ENCODE peak calls at places on chromosomes 12 and 14, in six cellular contexts. One of them, this sample, is unnamed.

GRCh38 chr12:8078400-8078799 is 3.7 kb upstream of the NECAP1 start:
- DNase-seq in prostate gland: no peak
- DNase-seq in sigmoid colon: no peak
- DNase-seq in AG04450: peak; percentile 63
- DNase-seq in pancreas: no peak
- DNase-seq in astrocyte of the spinal cord: peak; percentile 86
- DNase-seq in this sample: peak; percentile 67

GRCh38 chr12:93789767-93790166 is 112.6 kb downstream of the CRADD start:
- DNase-seq in prostate gland: no peak
- DNase-seq in sigmoid colon: no peak
- DNase-seq in AG04450: no peak
- DNase-seq in pancreas: no peak
- DNase-seq in astrocyte of the spinal cord: no peak
- DNase-seq in this sample: no peak

GRCh38 chr12:7122876-7123769 is 5.6 kb downstream of the RBP5 start:
- DNase-seq in prostate gland: no peak
- DNase-seq in sigmoid colon: peak; percentile 51
- DNase-seq in AG04450: no peak
- DNase-seq in pancreas: no peak
- DNase-seq in astrocyte of the spinal cord: no peak
- DNase-seq in this sample: no peak

GRCh38 chr12:97778111-97778510 is 315.5 kb downstream of the RMST start:
- DNase-seq in prostate gland: no peak
- DNase-seq in sigmoid colon: no peak
- DNase-seq in AG04450: no peak
- DNase-seq in pancreas: no peak
- DNase-seq in astrocyte of the spinal cord: no peak
- DNase-seq in this sample: no peak

GRCh38 chr12:26227376-26227775 is 32.0 kb downstream of the SSPN start:
- DNase-seq in prostate gland: no peak
- DNase-seq in sigmoid colon: no peak
- DNase-seq in AG04450: no peak
- DNase-seq in pancreas: no peak
- DNase-seq in astrocyte of the spinal cord: no peak
- DNase-seq in this sample: no peak

GRCh38 chr12:83865431-83865830 is 1047.2 kb downstream of the SLC6A15 start:
- DNase-seq in prostate gland: no peak
- DNase-seq in sigmoid colon: no peak
- DNase-seq in AG04450: no peak
- DNase-seq in pancreas: no peak
- DNase-seq in astrocyte of the spinal cord: no peak
- DNase-seq in this sample: no peak

GRCh38 chr14:59314953-59315599 is 126.6 kb downstream of the DAAM1 start:
- DNase-seq in prostate gland: no peak
- DNase-seq in sigmoid colon: no peak
- DNase-seq in AG04450: no peak
- DNase-seq in pancreas: no peak
- DNase-seq in astrocyte of the spinal cord: no peak
- DNase-seq in this sample: no peak

GRCh38 chr14:81169711-81170103 is 51.1 kb downstream of the GTF2A1 start:
- DNase-seq in prostate gland: peak; percentile 31
- DNase-seq in sigmoid colon: peak; percentile 87
- DNase-seq in AG04450: no peak
- DNase-seq in pancreas: peak; percentile 37
- DNase-seq in astrocyte of the spinal cord: no peak
- DNase-seq in this sample: no peak

GRCh38 chr14:59004012-59004411 is 184.5 kb upstream of the DAAM1 start:
- DNase-seq in prostate gland: no peak
- DNase-seq in sigmoid colon: no peak
- DNase-seq in AG04450: no peak
- DNase-seq in pancreas: no peak
- DNase-seq in astrocyte of the spinal cord: no peak
- DNase-seq in this sample: no peak

GRCh38 chr14:35480119-35480769 is 53.7 kb upstream of the INSM2 start:
- DNase-seq in prostate gland: no peak
- DNase-seq in sigmoid colon: no peak
- DNase-seq in AG04450: no peak
- DNase-seq in pancreas: no peak
- DNase-seq in astrocyte of the spinal cord: no peak
- DNase-seq in this sample: no peak

GRCh38 chr14:61254803-61255526 is 26.2 kb downstream of the TMEM30B start:
- DNase-seq in prostate gland: no peak
- DNase-seq in sigmoid colon: no peak
- DNase-seq in AG04450: no peak
- DNase-seq in pancreas: no peak
- DNase-seq in astrocyte of the spinal cord: no peak
- DNase-seq in this sample: no peak

GRCh38 chr14:21105095-21105494 is 4.2 kb downstream of the TMEM253 start:
- DNase-seq in prostate gland: no peak
- DNase-seq in sigmoid colon: no peak
- DNase-seq in AG04450: no peak
- DNase-seq in pancreas: no peak
- DNase-seq in astrocyte of the spinal cord: no peak
- DNase-seq in this sample: no peak

DNA sequence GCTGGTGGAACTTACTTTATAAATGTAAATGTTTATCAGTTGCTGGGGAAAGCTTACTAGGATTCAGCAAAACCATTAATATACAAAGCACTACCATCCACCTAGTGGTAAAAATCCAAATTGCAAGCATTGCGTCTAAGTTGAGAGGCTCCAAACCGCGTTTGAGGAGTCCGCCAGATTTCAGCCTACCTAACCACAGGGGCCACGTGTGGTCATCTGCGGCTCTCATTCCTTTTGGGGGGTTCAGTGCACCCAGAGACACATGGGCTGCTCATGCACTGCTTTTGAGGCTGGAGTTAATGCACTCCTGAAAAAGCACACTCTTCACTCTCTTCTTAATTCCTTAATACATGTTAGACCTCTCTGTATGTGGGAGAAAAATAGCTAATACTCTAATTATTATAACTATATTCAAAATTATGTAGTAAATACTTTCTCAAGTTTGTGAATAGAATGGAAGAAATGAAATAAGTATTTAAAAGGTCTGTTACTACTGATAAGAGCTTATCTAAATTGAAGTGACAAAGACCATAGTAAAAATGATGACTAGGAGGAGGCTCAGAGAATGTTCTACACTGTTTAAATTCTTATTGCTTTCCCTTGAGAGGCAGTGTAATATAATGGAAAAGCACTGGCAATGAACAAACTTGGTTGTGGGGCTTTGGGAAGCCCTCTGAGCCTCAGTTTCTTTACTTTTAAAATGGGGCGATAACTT is 41.4 kb upstream of the MANSC4 start:
- DNase-seq in prostate gland: peak; percentile 39
- DNase-seq in sigmoid colon: no peak
- DNase-seq in AG04450: peak; percentile 56
- DNase-seq in pancreas: no peak
- DNase-seq in astrocyte of the spinal cord: peak; percentile 90
- DNase-seq in this sample: peak; percentile 49
- H3K4me3 ChIP-seq in prostate gland: no peak overlapping the region
- H3K4me3 ChIP-seq in sigmoid colon: no peak overlapping the region
- H3K4me3 ChIP-seq in AG04450: no peak overlapping the region
- H3K4me3 ChIP-seq in pancreas: no peak overlapping the region
- H3K4me3 ChIP-seq in astrocyte of the spinal cord: no peak overlapping the region
- H3K4me3 ChIP-seq in this sample: no peak overlapping the region

GRCh38 chr12:31525496-31526157 is 65.3 kb downstream of the DENND5B start:
- DNase-seq in prostate gland: no peak
- DNase-seq in sigmoid colon: no peak
- DNase-seq in AG04450: no peak
- DNase-seq in pancreas: no peak
- DNase-seq in astrocyte of the spinal cord: no peak
- DNase-seq in this sample: no peak
- H3K4me3 ChIP-seq in prostate gland: no peak overlapping the region
- H3K4me3 ChIP-seq in sigmoid colon: no peak overlapping the region
- H3K4me3 ChIP-seq in AG04450: no peak overlapping the region
- H3K4me3 ChIP-seq in pancreas: no peak overlapping the region
- H3K4me3 ChIP-seq in astrocyte of the spinal cord: no peak overlapping the region
- H3K4me3 ChIP-seq in this sample: no peak overlapping the region

DNA sequence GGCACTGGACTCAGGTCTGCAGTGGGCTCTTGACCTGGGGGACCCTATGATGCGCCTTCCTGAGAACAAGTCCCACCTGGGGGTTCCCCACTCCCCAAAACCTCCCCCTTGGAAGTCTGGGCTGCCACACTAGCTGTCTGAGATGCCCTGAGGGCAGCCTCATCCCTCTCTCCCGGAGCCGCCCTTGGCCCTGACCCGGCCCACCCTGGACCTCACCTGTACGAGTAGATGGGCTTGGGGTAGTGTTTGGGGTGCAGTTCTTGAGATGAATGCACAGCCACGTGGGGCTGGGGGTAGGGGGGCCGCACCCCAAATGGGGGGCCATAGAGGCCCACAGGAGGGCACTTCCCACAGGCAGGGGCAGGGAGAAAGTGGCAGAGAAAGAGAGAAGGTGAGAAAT is 21.9 kb downstream of the FOXN4 start:
- DNase-seq in prostate gland: no peak
- DNase-seq in sigmoid colon: no peak
- DNase-seq in AG04450: no peak
- DNase-seq in pancreas: no peak
- DNase-seq in astrocyte of the spinal cord: no peak
- DNase-seq in this sample: no peak
- H3K4me3 ChIP-seq in prostate gland: no peak overlapping the region
- H3K4me3 ChIP-seq in sigmoid colon: no peak overlapping the region
- H3K4me3 ChIP-seq in AG04450: no peak overlapping the region
- H3K4me3 ChIP-seq in pancreas: no peak overlapping the region
- H3K4me3 ChIP-seq in astrocyte of the spinal cord: no peak overlapping the region
- H3K4me3 ChIP-seq in this sample: no peak overlapping the region

DNA sequence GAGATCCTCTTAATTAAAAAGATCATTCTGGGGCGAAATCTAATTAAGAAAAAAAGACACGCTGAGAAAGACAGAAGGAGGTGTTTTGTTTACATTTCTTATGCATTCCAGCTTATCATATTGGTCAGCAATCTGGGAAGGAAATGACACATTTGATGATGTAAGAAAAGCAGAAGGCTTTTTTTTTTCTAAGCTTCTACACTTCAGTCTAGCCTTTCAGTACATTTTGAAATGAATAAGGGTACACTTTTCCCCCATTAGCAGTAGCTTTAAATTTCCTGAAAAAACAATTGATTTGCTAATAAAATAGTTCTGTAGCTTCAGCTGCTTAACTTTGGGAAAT is 5.9 kb upstream of the GSC start:
- DNase-seq in prostate gland: no peak
- DNase-seq in sigmoid colon: no peak
- DNase-seq in AG04450: no peak
- DNase-seq in pancreas: no peak
- DNase-seq in astrocyte of the spinal cord: no peak
- DNase-seq in this sample: no peak
- H3K4me3 ChIP-seq in prostate gland: no peak overlapping the region
- H3K4me3 ChIP-seq in sigmoid colon: no peak overlapping the region
- H3K4me3 ChIP-seq in AG04450: no peak overlapping the region
- H3K4me3 ChIP-seq in pancreas: no peak overlapping the region
- H3K4me3 ChIP-seq in astrocyte of the spinal cord: no peak overlapping the region
- H3K4me3 ChIP-seq in this sample: no peak overlapping the region

GRCh38 chr12:53937596-53938275 is 895 bp upstream of the HOXC13 start:
- DNase-seq in prostate gland: no peak
- DNase-seq in sigmoid colon: no peak
- DNase-seq in AG04450: no peak
- DNase-seq in pancreas: no peak
- DNase-seq in astrocyte of the spinal cord: no peak
- DNase-seq in this sample: no peak
- H3K4me3 ChIP-seq in prostate gland: no peak overlapping the region
- H3K4me3 ChIP-seq in sigmoid colon: no peak overlapping the region
- H3K4me3 ChIP-seq in AG04450: no peak overlapping the region
- H3K4me3 ChIP-seq in pancreas: no peak overlapping the region
- H3K4me3 ChIP-seq in astrocyte of the spinal cord: no peak overlapping the region
- H3K4me3 ChIP-seq in this sample: peak overlapping the region; percentile 38

GRCh38 chr12:41514050-41514449 is 325.9 kb downstream of the PDZRN4 start:
- DNase-seq in prostate gland: no peak
- DNase-seq in sigmoid colon: no peak
- DNase-seq in AG04450: no peak
- DNase-seq in pancreas: no peak
- DNase-seq in astrocyte of the spinal cord: no peak
- DNase-seq in this sample: no peak
- H3K4me3 ChIP-seq in prostate gland: no peak overlapping the region
- H3K4me3 ChIP-seq in sigmoid colon: no peak overlapping the region
- H3K4me3 ChIP-seq in AG04450: no peak overlapping the region
- H3K4me3 ChIP-seq in pancreas: no peak overlapping the region
- H3K4me3 ChIP-seq in astrocyte of the spinal cord: no peak overlapping the region
- H3K4me3 ChIP-seq in this sample: no peak overlapping the region

DNA sequence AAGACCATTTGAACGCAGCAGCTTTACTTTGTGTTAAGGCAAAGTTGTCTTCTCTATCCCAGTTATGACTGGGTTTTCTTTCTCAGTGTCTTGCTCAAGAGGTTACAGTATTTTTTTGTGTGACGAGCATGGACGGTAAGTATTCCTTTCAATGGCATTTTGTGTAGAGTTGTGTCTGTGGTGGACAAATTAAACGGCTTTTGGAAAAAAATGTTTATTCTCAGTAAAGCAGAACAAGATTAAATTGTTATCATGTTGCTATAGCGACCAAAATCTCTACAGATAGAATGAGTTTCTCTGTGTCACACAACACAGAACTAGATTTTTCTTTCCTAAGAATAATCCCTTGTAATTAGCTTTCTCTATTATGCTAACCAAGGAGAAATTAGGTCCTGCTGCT is 417.1 kb downstream of the AEBP2 start:
- DNase-seq in prostate gland: no peak
- DNase-seq in sigmoid colon: no peak
- DNase-seq in AG04450: no peak
- DNase-seq in pancreas: no peak
- DNase-seq in astrocyte of the spinal cord: no peak
- DNase-seq in this sample: no peak
- H3K4me3 ChIP-seq in prostate gland: no peak overlapping the region
- H3K4me3 ChIP-seq in sigmoid colon: no peak overlapping the region
- H3K4me3 ChIP-seq in AG04450: no peak overlapping the region
- H3K4me3 ChIP-seq in pancreas: no peak overlapping the region
- H3K4me3 ChIP-seq in astrocyte of the spinal cord: no peak overlapping the region
- H3K4me3 ChIP-seq in this sample: no peak overlapping the region

This sample was measured in skeletal muscle cell.